ENCODE peak calls at places on chromosomes 16 and 17, in nine cellular contexts. One of them, this sample, is unnamed.

GRCh38 chr17:39147221-39148185 is 3.9 kb downstream of the PLXDC1 start:
- DNase-seq in cardiac fibroblast: no peak
- DNase-seq in GM10248: no peak
- DNase-seq in CD8-positive, alpha-beta T cell: no peak
- DNase-seq in AG09309: no peak
- DNase-seq in glutamatergic neuron: no peak
- DNase-seq in progenitor cell of endocrine pancreas: no peak
- DNase-seq in uterus: no peak
- DNase-seq in thyroid gland: no peak
- DNase-seq in this sample: no peak

GRCh38 chr17:41020346-41020745 is 6.7 kb downstream of the KRTAP1-5 start:
- DNase-seq in cardiac fibroblast: no peak
- DNase-seq in GM10248: no peak
- DNase-seq in CD8-positive, alpha-beta T cell: no peak
- DNase-seq in AG09309: no peak
- DNase-seq in glutamatergic neuron: no peak
- DNase-seq in progenitor cell of endocrine pancreas: no peak
- DNase-seq in uterus: no peak
- DNase-seq in thyroid gland: no peak
- DNase-seq in this sample: no peak

GRCh38 chr16:74586948-74587347 is 20.0 kb downstream of the GLG1 start:
- DNase-seq in cardiac fibroblast: no peak
- DNase-seq in GM10248: no peak
- DNase-seq in CD8-positive, alpha-beta T cell: no peak
- DNase-seq in AG09309: no peak
- DNase-seq in glutamatergic neuron: no peak
- DNase-seq in progenitor cell of endocrine pancreas: no peak
- DNase-seq in uterus: no peak
- DNase-seq in thyroid gland: no peak
- DNase-seq in this sample: no peak

GRCh38 chr17:1995321-1996242 is 29.6 kb downstream of the RTN4RL1 start:
- DNase-seq in cardiac fibroblast: no peak
- DNase-seq in GM10248: no peak
- DNase-seq in CD8-positive, alpha-beta T cell: no peak
- DNase-seq in AG09309: no peak
- DNase-seq in glutamatergic neuron: no peak
- DNase-seq in progenitor cell of endocrine pancreas: no peak
- DNase-seq in uterus: no peak
- DNase-seq in thyroid gland: no peak
- DNase-seq in this sample: no peak

GRCh38 chr17:62792122-62792800 is 15.9 kb downstream of the MARCHF10 start:
- DNase-seq in cardiac fibroblast: peak
- DNase-seq in GM10248: no peak
- DNase-seq in CD8-positive, alpha-beta T cell: no peak
- DNase-seq in AG09309: peak
- DNase-seq in glutamatergic neuron: no peak
- DNase-seq in progenitor cell of endocrine pancreas: no peak
- DNase-seq in uterus: no peak
- DNase-seq in thyroid gland: no peak
- DNase-seq in this sample: peak

GRCh38 chr17:80855968-80856862 is 135.4 kb upstream of the CHMP6 start:
- DNase-seq in cardiac fibroblast: peak
- DNase-seq in GM10248: peak
- DNase-seq in CD8-positive, alpha-beta T cell: peak
- DNase-seq in AG09309: peak
- DNase-seq in glutamatergic neuron: no peak
- DNase-seq in progenitor cell of endocrine pancreas: no peak
- DNase-seq in uterus: peak
- DNase-seq in thyroid gland: no peak
- DNase-seq in this sample: peak

GRCh38 chr17:57110579-57111367 is 25.7 kb downstream of the AKAP1 start:
- DNase-seq in cardiac fibroblast: no peak
- DNase-seq in GM10248: no peak
- DNase-seq in CD8-positive, alpha-beta T cell: no peak
- DNase-seq in AG09309: no peak
- DNase-seq in glutamatergic neuron: no peak
- DNase-seq in progenitor cell of endocrine pancreas: no peak
- DNase-seq in uterus: no peak
- DNase-seq in thyroid gland: no peak
- DNase-seq in this sample: no peak

GRCh38 chr16:48960830-48961229 is 320.8 kb downstream of the CBLN1 start:
- DNase-seq in cardiac fibroblast: no peak
- DNase-seq in GM10248: no peak
- DNase-seq in CD8-positive, alpha-beta T cell: no peak
- DNase-seq in AG09309: no peak
- DNase-seq in glutamatergic neuron: no peak
- DNase-seq in progenitor cell of endocrine pancreas: no peak
- DNase-seq in uterus: no peak
- DNase-seq in thyroid gland: no peak
- DNase-seq in this sample: no peak

GRCh38 chr16:12729448-12729847 is 74.2 kb downstream of the CPPED1 start:
- DNase-seq in cardiac fibroblast: peak
- DNase-seq in GM10248: no peak
- DNase-seq in CD8-positive, alpha-beta T cell: no peak
- DNase-seq in AG09309: peak
- DNase-seq in glutamatergic neuron: no peak
- DNase-seq in progenitor cell of endocrine pancreas: no peak
- DNase-seq in uterus: no peak
- DNase-seq in thyroid gland: no peak
- DNase-seq in this sample: no peak

GRCh38 chr17:78672880-78673371 is 95.7 kb upstream of the DNAH17 start:
- DNase-seq in cardiac fibroblast: no peak
- DNase-seq in GM10248: no peak
- DNase-seq in CD8-positive, alpha-beta T cell: no peak
- DNase-seq in AG09309: no peak
- DNase-seq in glutamatergic neuron: no peak
- DNase-seq in progenitor cell of endocrine pancreas: no peak
- DNase-seq in uterus: no peak
- DNase-seq in thyroid gland: no peak
- DNase-seq in this sample: no peak

GRCh38 chr16:8645831-8646230 is 24.3 kb downstream of the METTL22 start:
- DNase-seq in cardiac fibroblast: no peak
- DNase-seq in GM10248: no peak
- DNase-seq in CD8-positive, alpha-beta T cell: no peak
- DNase-seq in AG09309: no peak
- DNase-seq in glutamatergic neuron: no peak
- DNase-seq in progenitor cell of endocrine pancreas: no peak
- DNase-seq in uterus: no peak
- DNase-seq in thyroid gland: no peak
- DNase-seq in this sample: no peak

GRCh38 chr17:82086941-82087906 is 10.8 kb downstream of the FASN start:
- DNase-seq in cardiac fibroblast: no peak
- DNase-seq in GM10248: no peak
- DNase-seq in CD8-positive, alpha-beta T cell: no peak
- DNase-seq in AG09309: no peak
- DNase-seq in glutamatergic neuron: no peak
- DNase-seq in progenitor cell of endocrine pancreas: no peak
- DNase-seq in uterus: no peak
- DNase-seq in thyroid gland: no peak
- DNase-seq in this sample: no peak

GRCh38 chr17:82084373-82085030 is 13.5 kb downstream of the FASN start:
- DNase-seq in cardiac fibroblast: no peak
- DNase-seq in GM10248: no peak
- DNase-seq in CD8-positive, alpha-beta T cell: no peak
- DNase-seq in AG09309: no peak
- DNase-seq in glutamatergic neuron: no peak
- DNase-seq in progenitor cell of endocrine pancreas: no peak
- DNase-seq in uterus: no peak
- DNase-seq in thyroid gland: no peak
- DNase-seq in this sample: no peak

GRCh38 chr17:82083533-82084359 is 14.3 kb downstream of the FASN start:
- DNase-seq in cardiac fibroblast: no peak
- DNase-seq in GM10248: no peak
- DNase-seq in CD8-positive, alpha-beta T cell: no peak
- DNase-seq in AG09309: no peak
- DNase-seq in glutamatergic neuron: no peak
- DNase-seq in progenitor cell of endocrine pancreas: no peak
- DNase-seq in uterus: no peak
- DNase-seq in thyroid gland: no peak
- DNase-seq in this sample: no peak

GRCh38 chr17:82085931-82086764 is 11.9 kb downstream of the FASN start:
- DNase-seq in cardiac fibroblast: no peak
- DNase-seq in GM10248: no peak
- DNase-seq in CD8-positive, alpha-beta T cell: no peak
- DNase-seq in AG09309: no peak
- DNase-seq in glutamatergic neuron: no peak
- DNase-seq in progenitor cell of endocrine pancreas: no peak
- DNase-seq in uterus: no peak
- DNase-seq in thyroid gland: no peak
- DNase-seq in this sample: no peak

GRCh38 chr17:82085031-82085861 is 12.8 kb downstream of the FASN start:
- DNase-seq in cardiac fibroblast: no peak
- DNase-seq in GM10248: no peak
- DNase-seq in CD8-positive, alpha-beta T cell: no peak
- DNase-seq in AG09309: no peak
- DNase-seq in glutamatergic neuron: no peak
- DNase-seq in progenitor cell of endocrine pancreas: no peak
- DNase-seq in uterus: no peak
- DNase-seq in thyroid gland: no peak
- DNase-seq in this sample: no peak
- TF ChIP-seq CTCF in cardiac fibroblast: no peak
- TF ChIP-seq CTCF in GM10248: no peak
- TF ChIP-seq CTCF in CD8-positive, alpha-beta T cell: no peak
- TF ChIP-seq CTCF in AG09309: no peak
- TF ChIP-seq CTCF in glutamatergic neuron: no peak
- TF ChIP-seq CTCF in progenitor cell of endocrine pancreas: no peak
- TF ChIP-seq CTCF in uterus: no peak
- TF ChIP-seq CTCF in thyroid gland: no peak
- TF ChIP-seq CTCF in this sample: no peak

DNA sequence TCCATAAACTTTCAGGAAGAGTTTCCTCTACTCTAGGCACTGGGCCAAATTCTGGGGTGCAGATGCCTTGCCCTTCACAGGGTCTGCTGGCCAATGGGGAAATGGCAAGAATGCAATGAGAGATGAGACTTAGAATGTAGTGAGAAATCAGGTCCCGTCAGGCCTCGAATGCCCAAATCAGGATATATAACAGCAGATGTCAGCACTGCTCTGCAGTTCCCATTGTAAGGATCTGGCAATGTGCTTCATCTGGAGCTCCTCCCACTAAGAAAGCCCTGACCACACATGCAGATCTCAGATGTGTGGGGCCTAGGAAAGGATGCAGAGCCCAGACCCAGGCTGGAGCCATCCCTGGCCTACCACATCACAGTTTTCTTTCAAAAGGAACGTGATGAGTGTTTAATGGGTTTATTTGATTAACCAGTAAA is 13.9 kb upstream of the LPCAT2 start:
- DNase-seq in cardiac fibroblast: peak
- DNase-seq in GM10248: no peak
- DNase-seq in CD8-positive, alpha-beta T cell: no peak
- DNase-seq in AG09309: peak
- DNase-seq in glutamatergic neuron: no peak
- DNase-seq in progenitor cell of endocrine pancreas: no peak
- DNase-seq in uterus: peak
- DNase-seq in thyroid gland: peak
- DNase-seq in this sample: no peak
- TF ChIP-seq CTCF in cardiac fibroblast: peak
- TF ChIP-seq CTCF in GM10248: no peak
- TF ChIP-seq CTCF in CD8-positive, alpha-beta T cell: no peak
- TF ChIP-seq CTCF in AG09309: peak
- TF ChIP-seq CTCF in glutamatergic neuron: no peak
- TF ChIP-seq CTCF in progenitor cell of endocrine pancreas: peak
- TF ChIP-seq CTCF in uterus: peak
- TF ChIP-seq CTCF in thyroid gland: peak
- TF ChIP-seq CTCF in this sample: no peak

DNA sequence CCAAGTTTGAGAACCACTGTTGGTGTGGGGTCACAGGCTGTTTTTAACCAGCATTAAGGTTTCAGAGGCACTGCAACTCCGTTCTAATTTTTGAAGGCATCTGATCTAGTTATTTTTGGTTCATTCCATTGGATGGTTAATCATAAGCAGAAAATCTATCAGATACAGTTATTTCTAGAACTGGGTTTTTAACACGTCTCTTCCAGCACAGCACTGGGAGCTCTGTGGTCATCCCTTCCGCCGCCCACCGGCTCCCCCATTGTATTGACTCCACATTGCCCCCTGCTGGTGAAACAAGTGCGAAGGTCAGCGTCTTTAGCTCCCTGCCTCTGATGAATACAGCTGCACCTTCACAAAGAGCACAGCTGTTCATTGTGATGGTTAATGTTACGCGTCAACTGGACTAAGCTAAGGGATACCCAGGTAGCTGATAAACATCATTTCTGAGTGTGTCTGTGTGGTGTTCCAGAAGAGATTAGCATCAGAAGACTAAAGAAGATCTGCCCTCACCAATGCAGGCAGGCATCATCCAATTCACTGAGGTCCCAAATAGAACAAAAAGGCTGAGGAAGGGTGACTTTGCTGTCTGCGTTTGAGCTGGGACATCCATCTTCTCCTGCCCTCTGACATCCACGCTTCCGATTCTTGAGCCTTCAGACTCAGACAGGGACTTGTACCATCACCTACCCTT is 8.5 kb downstream of the CCL18 start:
- DNase-seq in cardiac fibroblast: peak
- DNase-seq in GM10248: peak
- DNase-seq in CD8-positive, alpha-beta T cell: peak
- DNase-seq in AG09309: no peak
- DNase-seq in glutamatergic neuron: peak
- DNase-seq in progenitor cell of endocrine pancreas: peak
- DNase-seq in uterus: no peak
- DNase-seq in thyroid gland: peak
- DNase-seq in this sample: no peak
- TF ChIP-seq CTCF in cardiac fibroblast: peak
- TF ChIP-seq CTCF in GM10248: peak
- TF ChIP-seq CTCF in CD8-positive, alpha-beta T cell: peak
- TF ChIP-seq CTCF in AG09309: peak
- TF ChIP-seq CTCF in glutamatergic neuron: peak
- TF ChIP-seq CTCF in progenitor cell of endocrine pancreas: peak
- TF ChIP-seq CTCF in uterus: peak
- TF ChIP-seq CTCF in thyroid gland: peak
- TF ChIP-seq CTCF in this sample: peak

DNA sequence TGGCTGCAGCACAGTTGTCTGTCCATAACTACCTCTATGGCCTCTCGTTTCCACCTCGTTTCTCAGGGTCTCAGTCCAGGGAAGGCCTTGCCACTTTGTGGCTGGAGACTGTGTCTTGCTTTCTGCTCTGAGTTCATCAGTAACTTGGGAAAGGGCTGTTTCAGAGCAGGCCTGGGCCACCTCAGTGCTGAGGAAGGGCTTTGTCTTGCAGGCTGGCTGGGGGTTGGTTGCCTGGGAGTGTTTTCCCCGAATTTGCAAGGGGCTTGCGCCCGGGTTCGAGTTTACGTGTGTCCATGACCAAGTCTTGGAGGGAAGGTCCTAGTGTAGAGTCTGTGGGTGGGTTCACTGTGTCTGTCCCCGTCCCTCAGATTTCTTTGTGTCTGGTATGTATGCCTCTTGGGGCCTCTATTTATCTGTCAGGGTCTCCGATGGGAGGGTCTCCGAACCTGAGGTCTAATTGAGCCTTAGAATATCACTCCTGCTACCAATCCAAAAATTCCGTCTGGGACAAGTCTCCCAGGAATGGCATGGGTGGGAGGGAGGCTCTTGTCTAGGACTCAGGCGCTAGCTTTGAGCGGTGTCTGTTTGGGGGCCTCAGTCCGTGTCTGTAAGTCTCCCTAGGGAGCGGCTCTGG is 594 bp upstream of the TGFB1I1 start:
- DNase-seq in cardiac fibroblast: no peak
- DNase-seq in GM10248: no peak
- DNase-seq in CD8-positive, alpha-beta T cell: no peak
- DNase-seq in AG09309: no peak
- DNase-seq in glutamatergic neuron: no peak
- DNase-seq in progenitor cell of endocrine pancreas: no peak
- DNase-seq in uterus: no peak
- DNase-seq in thyroid gland: no peak
- DNase-seq in this sample: no peak
- TF ChIP-seq CTCF in cardiac fibroblast: no peak
- TF ChIP-seq CTCF in GM10248: no peak
- TF ChIP-seq CTCF in CD8-positive, alpha-beta T cell: no peak
- TF ChIP-seq CTCF in AG09309: no peak
- TF ChIP-seq CTCF in glutamatergic neuron: no peak
- TF ChIP-seq CTCF in progenitor cell of endocrine pancreas: no peak
- TF ChIP-seq CTCF in uterus: no peak
- TF ChIP-seq CTCF in thyroid gland: no peak
- TF ChIP-seq CTCF in this sample: no peak